ENCODE peak calls at places on chromosomes 16 and 17, in nine cellular contexts. One of them, this sample, is unnamed.
A peak's percentile ranks its signal among the peaks of the same experiment; 100 is the strongest.

GRCh38 chr16:85681255-85681654 is 7.5 kb downstream of the GINS2 start:
- DNase-seq in pancreas: no peak
- DNase-seq in fibroblast of lung: no peak
- DNase-seq in AG10803: no peak
- DNase-seq in PC-3: no peak
- DNase-seq in fibroblast of the aortic adventitia: no peak
- DNase-seq in RWPE2: no peak
- DNase-seq in brain microvascular endothelial cell: no peak
- DNase-seq in suprapubic skin: no peak
- DNase-seq in this sample: no peak

GRCh38 chr16:89043636-89044393 is 49.8 kb upstream of the ACSF3 start:
- DNase-seq in brain microvascular endothelial cell: no peak
- DNase-seq in AG10803: no peak
- DNase-seq in PC-3: no peak
- DNase-seq in fibroblast of lung: no peak
- DNase-seq in pancreas: no peak
- DNase-seq in suprapubic skin: no peak
- DNase-seq in RWPE2: peak; percentile 56
- DNase-seq in fibroblast of the aortic adventitia: no peak
- DNase-seq in this sample: no peak

GRCh38 chr16:54287018-54287757 is 601 bp upstream of the IRX3 start:
- DNase-seq in pancreas: peak; percentile 14
- DNase-seq in suprapubic skin: peak; percentile 78
- DNase-seq in brain microvascular endothelial cell: no peak
- DNase-seq in fibroblast of the aortic adventitia: no peak
- DNase-seq in PC-3: no peak
- DNase-seq in RWPE2: peak; percentile 67
- DNase-seq in AG10803: peak; percentile 4
- DNase-seq in fibroblast of lung: no peak
- DNase-seq in this sample: no peak

GRCh38 chr16:88688013-88688778 is 1.9 kb upstream of the SNAI3 start:
- DNase-seq in fibroblast of lung: peak; percentile 20
- DNase-seq in brain microvascular endothelial cell: no peak
- DNase-seq in AG10803: no peak
- DNase-seq in pancreas: peak; percentile 87
- DNase-seq in suprapubic skin: no peak
- DNase-seq in fibroblast of the aortic adventitia: no peak
- DNase-seq in PC-3: no peak
- DNase-seq in RWPE2: no peak
- DNase-seq in this sample: no peak

GRCh38 chr17:28142355-28142754 is 99.9 kb downstream of the NLK start:
- DNase-seq in PC-3: no peak
- DNase-seq in fibroblast of the aortic adventitia: no peak
- DNase-seq in pancreas: no peak
- DNase-seq in suprapubic skin: no peak
- DNase-seq in AG10803: no peak
- DNase-seq in fibroblast of lung: no peak
- DNase-seq in RWPE2: no peak
- DNase-seq in brain microvascular endothelial cell: no peak
- DNase-seq in this sample: no peak

GRCh38 chr16:3879258-3879886 is 1.1 kb downstream of the CREBBP start:
- DNase-seq in brain microvascular endothelial cell: no peak
- DNase-seq in RWPE2: peak; percentile 59
- DNase-seq in fibroblast of lung: no peak
- DNase-seq in PC-3: peak; percentile 10
- DNase-seq in suprapubic skin: peak; percentile 74
- DNase-seq in AG10803: no peak
- DNase-seq in fibroblast of the aortic adventitia: no peak
- DNase-seq in pancreas: no peak
- DNase-seq in this sample: peak; percentile 11

GRCh38 chr16:81636298-81636960 is 142.7 kb upstream of the PLCG2 start:
- DNase-seq in PC-3: no peak
- DNase-seq in RWPE2: no peak
- DNase-seq in brain microvascular endothelial cell: no peak
- DNase-seq in fibroblast of lung: no peak
- DNase-seq in pancreas: no peak
- DNase-seq in fibroblast of the aortic adventitia: no peak
- DNase-seq in AG10803: peak; percentile 7
- DNase-seq in suprapubic skin: no peak
- DNase-seq in this sample: no peak

GRCh38 chr17:66836063-66837005 is 1.4 kb downstream of the CACNG5 start:
- DNase-seq in suprapubic skin: peak; percentile 40
- DNase-seq in pancreas: no peak
- DNase-seq in PC-3: no peak
- DNase-seq in brain microvascular endothelial cell: no peak
- DNase-seq in fibroblast of the aortic adventitia: no peak
- DNase-seq in RWPE2: no peak
- DNase-seq in fibroblast of lung: no peak
- DNase-seq in AG10803: no peak
- DNase-seq in this sample: no peak

GRCh38 chr16:2056681-2057407 is 9.1 kb downstream of the TSC2 start:
- DNase-seq in fibroblast of the aortic adventitia: no peak
- DNase-seq in RWPE2: no peak
- DNase-seq in suprapubic skin: no peak
- DNase-seq in pancreas: no peak
- DNase-seq in PC-3: no peak
- DNase-seq in brain microvascular endothelial cell: no peak
- DNase-seq in AG10803: peak; percentile 22
- DNase-seq in fibroblast of lung: no peak
- DNase-seq in this sample: no peak

GRCh38 chr16:2053897-2054296 is 6.1 kb downstream of the TSC2 start:
- DNase-seq in suprapubic skin: no peak
- DNase-seq in PC-3: no peak
- DNase-seq in AG10803: no peak
- DNase-seq in pancreas: no peak
- DNase-seq in fibroblast of lung: no peak
- DNase-seq in RWPE2: no peak
- DNase-seq in brain microvascular endothelial cell: no peak
- DNase-seq in fibroblast of the aortic adventitia: no peak
- DNase-seq in this sample: no peak

GRCh38 chr16:2054543-2055245 is 6.9 kb downstream of the TSC2 start:
- DNase-seq in suprapubic skin: no peak
- DNase-seq in brain microvascular endothelial cell: no peak
- DNase-seq in RWPE2: no peak
- DNase-seq in PC-3: no peak
- DNase-seq in fibroblast of the aortic adventitia: no peak
- DNase-seq in fibroblast of lung: no peak
- DNase-seq in pancreas: peak; percentile 69
- DNase-seq in AG10803: no peak
- DNase-seq in this sample: no peak

GRCh38 chr16:2057438-2057837 is 9.7 kb downstream of the TSC2 start:
- DNase-seq in fibroblast of lung: no peak
- DNase-seq in suprapubic skin: no peak
- DNase-seq in RWPE2: no peak
- DNase-seq in AG10803: no peak
- DNase-seq in fibroblast of the aortic adventitia: no peak
- DNase-seq in PC-3: no peak
- DNase-seq in brain microvascular endothelial cell: no peak
- DNase-seq in pancreas: no peak
- DNase-seq in this sample: no peak

DNA sequence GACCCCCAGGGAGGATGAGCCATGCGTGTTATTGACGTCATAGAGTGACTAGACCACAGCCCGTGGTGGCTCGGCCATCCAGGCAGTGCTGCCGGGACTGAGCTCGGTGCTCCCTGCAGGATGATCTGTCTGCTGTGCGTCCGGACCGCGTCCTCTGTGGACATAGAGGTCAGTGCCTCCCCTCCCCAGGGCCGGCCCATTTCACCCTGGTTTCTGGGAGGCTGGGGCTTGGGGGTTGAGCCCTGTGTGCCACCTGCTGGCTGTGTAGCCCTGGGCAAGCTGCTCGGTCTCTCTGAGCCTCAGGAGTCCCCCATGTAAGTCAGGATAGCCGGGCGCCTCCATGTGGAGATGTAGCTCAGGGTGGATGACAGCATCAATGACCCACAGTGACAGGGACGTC is 8.3 kb downstream of the TSC2 start:
- DNase-seq in pancreas: no peak
- DNase-seq in RWPE2: no peak
- DNase-seq in PC-3: peak; percentile 15
- DNase-seq in AG10803: peak; percentile 20
- DNase-seq in fibroblast of lung: no peak
- DNase-seq in brain microvascular endothelial cell: peak; percentile 37
- DNase-seq in suprapubic skin: no peak
- DNase-seq in fibroblast of the aortic adventitia: no peak
- DNase-seq in this sample: peak; percentile 45
- TF ChIP-seq CTCF in pancreas: no peak
- TF ChIP-seq CTCF in RWPE2: no peak
- TF ChIP-seq CTCF in PC-3: peak; percentile 46
- TF ChIP-seq CTCF in AG10803: peak; percentile 45
- TF ChIP-seq CTCF in fibroblast of lung: peak; percentile 7
- TF ChIP-seq CTCF in brain microvascular endothelial cell: peak; percentile 53
- TF ChIP-seq CTCF in suprapubic skin: no peak
- TF ChIP-seq CTCF in fibroblast of the aortic adventitia: peak; percentile 19
- TF ChIP-seq CTCF in this sample: peak; percentile 53

DNA sequence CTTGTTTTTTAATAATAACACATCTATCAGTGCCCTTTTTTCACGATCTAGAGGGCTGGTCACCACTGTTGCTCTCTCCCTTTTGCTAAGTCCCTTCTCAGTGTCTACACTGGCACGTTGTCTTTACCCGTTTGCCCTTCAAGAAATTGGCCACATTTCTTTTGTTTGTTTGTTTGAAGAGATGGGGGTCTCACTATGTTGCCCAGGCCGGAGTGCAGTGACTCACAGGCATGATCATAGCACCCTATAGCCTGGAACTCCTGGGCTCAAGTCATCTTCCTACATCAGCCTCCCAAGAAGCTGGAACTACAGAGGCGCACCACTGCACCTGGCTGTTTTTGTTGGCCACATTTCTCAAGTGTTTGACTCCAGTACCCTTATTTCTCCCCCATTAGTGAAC is 138.0 kb upstream of the AXIN2 start:
- DNase-seq in fibroblast of lung: no peak
- DNase-seq in pancreas: no peak
- DNase-seq in PC-3: no peak
- DNase-seq in fibroblast of the aortic adventitia: no peak
- DNase-seq in AG10803: no peak
- DNase-seq in suprapubic skin: no peak
- DNase-seq in RWPE2: no peak
- DNase-seq in brain microvascular endothelial cell: no peak
- DNase-seq in this sample: no peak
- TF ChIP-seq CTCF in fibroblast of lung: no peak
- TF ChIP-seq CTCF in pancreas: no peak
- TF ChIP-seq CTCF in PC-3: no peak
- TF ChIP-seq CTCF in fibroblast of the aortic adventitia: no peak
- TF ChIP-seq CTCF in AG10803: no peak
- TF ChIP-seq CTCF in suprapubic skin: no peak
- TF ChIP-seq CTCF in RWPE2: no peak
- TF ChIP-seq CTCF in brain microvascular endothelial cell: no peak
- TF ChIP-seq CTCF in this sample: no peak

GRCh38 chr17:35765086-35765710 is 4.5 kb downstream of the C17orf50 start:
- DNase-seq in RWPE2: no peak
- DNase-seq in AG10803: peak; percentile 16
- DNase-seq in brain microvascular endothelial cell: no peak
- DNase-seq in PC-3: no peak
- DNase-seq in fibroblast of lung: no peak
- DNase-seq in suprapubic skin: no peak
- DNase-seq in fibroblast of the aortic adventitia: no peak
- DNase-seq in pancreas: no peak
- DNase-seq in this sample: no peak

GRCh38 chr17:35763767-35764122 is 3.1 kb downstream of the C17orf50 start:
- DNase-seq in AG10803: no peak
- DNase-seq in PC-3: no peak
- DNase-seq in fibroblast of the aortic adventitia: no peak
- DNase-seq in pancreas: no peak
- DNase-seq in fibroblast of lung: no peak
- DNase-seq in brain microvascular endothelial cell: no peak
- DNase-seq in RWPE2: no peak
- DNase-seq in suprapubic skin: no peak
- DNase-seq in this sample: no peak

GRCh38 chr17:35766489-35766877 is 5.8 kb downstream of the C17orf50 start:
- DNase-seq in AG10803: no peak
- DNase-seq in pancreas: no peak
- DNase-seq in PC-3: no peak
- DNase-seq in suprapubic skin: no peak
- DNase-seq in RWPE2: no peak
- DNase-seq in brain microvascular endothelial cell: no peak
- DNase-seq in fibroblast of the aortic adventitia: no peak
- DNase-seq in fibroblast of lung: no peak
- DNase-seq in this sample: no peak

GRCh38 chr17:35765731-35766488 is 5.2 kb downstream of the C17orf50 start:
- DNase-seq in fibroblast of lung: no peak
- DNase-seq in pancreas: no peak
- DNase-seq in PC-3: no peak
- DNase-seq in RWPE2: no peak
- DNase-seq in suprapubic skin: no peak
- DNase-seq in AG10803: no peak
- DNase-seq in fibroblast of the aortic adventitia: no peak
- DNase-seq in brain microvascular endothelial cell: no peak
- DNase-seq in this sample: no peak

GRCh38 chr17:35764123-35764991 is 3.7 kb downstream of the C17orf50 start:
- DNase-seq in RWPE2: peak; percentile 85
- DNase-seq in fibroblast of lung: peak; percentile 75
- DNase-seq in AG10803: peak; percentile 65
- DNase-seq in fibroblast of the aortic adventitia: peak; percentile 72
- DNase-seq in brain microvascular endothelial cell: peak; percentile 58
- DNase-seq in suprapubic skin: peak; percentile 86
- DNase-seq in PC-3: peak; percentile 90
- DNase-seq in pancreas: peak; percentile 92
- DNase-seq in this sample: peak; percentile 84
- TF ChIP-seq CTCF in RWPE2: peak; percentile 97
- TF ChIP-seq CTCF in fibroblast of lung: peak; percentile 84
- TF ChIP-seq CTCF in AG10803: peak; percentile 76
- TF ChIP-seq CTCF in fibroblast of the aortic adventitia: peak; percentile 85
- TF ChIP-seq CTCF in brain microvascular endothelial cell: peak; percentile 77
- TF ChIP-seq CTCF in suprapubic skin: peak; percentile 86
- TF ChIP-seq CTCF in PC-3: peak; percentile 58
- TF ChIP-seq CTCF in pancreas: peak; percentile 97
- TF ChIP-seq CTCF in this sample: peak; percentile 87

GRCh38 chr16:50674831-50675230 is 6.3 kb downstream of the SNX20 start:
- DNase-seq in brain microvascular endothelial cell: no peak
- DNase-seq in pancreas: no peak
- DNase-seq in fibroblast of the aortic adventitia: no peak
- DNase-seq in suprapubic skin: no peak
- DNase-seq in fibroblast of lung: no peak
- DNase-seq in RWPE2: no peak
- DNase-seq in AG10803: no peak
- DNase-seq in PC-3: peak; percentile 7
- DNase-seq in this sample: no peak

GRCh38 chr16:50676684-50677225 is 4.4 kb downstream of the SNX20 start:
- DNase-seq in suprapubic skin: no peak
- DNase-seq in fibroblast of the aortic adventitia: no peak
- DNase-seq in pancreas: no peak
- DNase-seq in fibroblast of lung: no peak
- DNase-seq in RWPE2: no peak
- DNase-seq in PC-3: no peak
- DNase-seq in AG10803: no peak
- DNase-seq in brain microvascular endothelial cell: no peak
- DNase-seq in this sample: no peak

GRCh38 chr16:50679266-50679665 is 1.8 kb downstream of the SNX20 start:
- DNase-seq in PC-3: no peak
- DNase-seq in fibroblast of lung: no peak
- DNase-seq in fibroblast of the aortic adventitia: no peak
- DNase-seq in RWPE2: no peak
- DNase-seq in brain microvascular endothelial cell: no peak
- DNase-seq in pancreas: no peak
- DNase-seq in suprapubic skin: peak; percentile 53
- DNase-seq in AG10803: no peak
- DNase-seq in this sample: no peak

GRCh38 chr16:50675686-50676610 is 5.2 kb downstream of the SNX20 start:
- DNase-seq in suprapubic skin: no peak
- DNase-seq in RWPE2: no peak
- DNase-seq in AG10803: no peak
- DNase-seq in fibroblast of lung: no peak
- DNase-seq in pancreas: no peak
- DNase-seq in brain microvascular endothelial cell: no peak
- DNase-seq in fibroblast of the aortic adventitia: no peak
- DNase-seq in PC-3: no peak
- DNase-seq in this sample: no peak

GRCh38 chr16:50677351-50677750 is 3.8 kb downstream of the SNX20 start:
- DNase-seq in PC-3: no peak
- DNase-seq in pancreas: no peak
- DNase-seq in brain microvascular endothelial cell: no peak
- DNase-seq in AG10803: no peak
- DNase-seq in RWPE2: no peak
- DNase-seq in fibroblast of the aortic adventitia: no peak
- DNase-seq in suprapubic skin: no peak
- DNase-seq in fibroblast of lung: no peak
- DNase-seq in this sample: no peak
- TF ChIP-seq CTCF in PC-3: peak; percentile 39
- TF ChIP-seq CTCF in pancreas: no peak
- TF ChIP-seq CTCF in brain microvascular endothelial cell: peak; percentile 55
- TF ChIP-seq CTCF in AG10803: peak; percentile 15
- TF ChIP-seq CTCF in RWPE2: peak; percentile 32
- TF ChIP-seq CTCF in fibroblast of the aortic adventitia: peak; percentile 35
- TF ChIP-seq CTCF in suprapubic skin: no peak
- TF ChIP-seq CTCF in fibroblast of lung: no peak
- TF ChIP-seq CTCF in this sample: peak; percentile 23

This sample was measured in fibroblast of villous mesenchyme.